ENCODE peak calls at places on chromosomes 2 and 18, in nine cellular contexts. S, V, O, D, Q, R, J, E and U are unnamed samples.

GRCh38 chr2:43131051-43131889 is 95.1 kb downstream of the ZFP36L2 start:
- DNase-seq in V (peak), E (peak), R (peak), J (no peak), S (peak), D (peak), Q (peak), O (peak), U (peak)

GRCh38 chr2:238954841-238955521 is 107.1 kb downstream of the TWIST2 start:
- DNase-seq in S (no peak), J (no peak), R (peak), O (no peak), V (no peak), E (no peak), Q (no peak), D (no peak), U (no peak)

GRCh38 chr2:236554629-236555282 is 14.9 kb upstream of the ACKR3 start:
- DNase-seq in D (peak), R (no peak), J (no peak), Q (no peak), O (no peak), E (no peak), V (no peak), S (no peak), U (no peak)

GRCh38 chr2:128727914-128728313 is 409.2 kb upstream of the HS6ST1 start:
- DNase-seq in R (peak), D (no peak), O (no peak), V (no peak), Q (no peak), J (no peak), S (peak), E (no peak), U (peak)

GRCh38 chr2:151792589-151792988 is 35.6 kb downstream of the ARL5A start:
- DNase-seq in V (no peak), O (no peak), S (no peak), R (no peak), E (no peak), Q (no peak), J (no peak), D (no peak), U (no peak)

GRCh38 chr2:57877811-57878572 is 168.6 kb upstream of the VRK2 start:
- DNase-seq in D (no peak), Q (no peak), J (no peak), O (no peak), V (no peak), E (no peak), R (no peak), S (no peak), U (no peak)

GRCh38 chr2:226803410-226803809 is 3.8 kb upstream of the IRS1 start:
- DNase-seq in O (no peak), E (no peak), S (no peak), J (no peak), D (no peak), R (no peak), V (no peak), Q (no peak), U (no peak)

GRCh38 chr2:184031402-184032147 is 566.8 kb upstream of the ZNF804A start:
- DNase-seq in E (no peak), R (no peak), J (no peak), O (no peak), V (no peak), D (no peak), S (no peak), Q (peak), U (no peak)

GRCh38 chr2:159728645-159729044 is 16.3 kb downstream of the MARCHF7 start:
- DNase-seq in Q (no peak), O (no peak), D (no peak), J (no peak), E (no peak), V (no peak), S (no peak), R (no peak), U (no peak)

GRCh38 chr18:7205346-7205745 is 25.5 kb upstream of the LRRC30 start:
- DNase-seq in S (no peak), D (no peak), J (no peak), O (no peak), V (no peak), R (peak), Q (no peak), E (no peak), U (peak)

GRCh38 chr2:208493186-208493585 is 86.6 kb downstream of the PTH2R start:
- DNase-seq in S (no peak), D (no peak), Q (no peak), O (no peak), E (no peak), R (no peak), V (no peak), J (no peak), U (no peak)

GRCh38 chr2:186909095-186909494 is 60.1 kb upstream of the ZSWIM2 start:
- DNase-seq in Q (no peak), V (no peak), D (no peak), O (no peak), S (no peak), E (no peak), J (no peak), R (no peak), U (peak)

GRCh38 chr2:127065932-127066318 is 41.0 kb downstream of the BIN1 start:
- DNase-seq in Q (no peak), V (no peak), D (no peak), E (no peak), J (no peak), R (no peak), S (no peak), O (no peak), U (no peak)

GRCh38 chr2:222554511-222554910 is 101.4 kb downstream of the FARSB start:
- DNase-seq in D (no peak), S (no peak), E (no peak), V (no peak), Q (no peak), O (no peak), R (no peak), J (no peak), U (no peak)

GRCh38 chr2:143937563-143938346 is 582.2 kb downstream of the ZEB2 start:
- DNase-seq in J (no peak), O (peak), D (peak), S (no peak), E (no peak), V (no peak), Q (no peak), R (no peak), U (peak)

GRCh38 chr2:196925768-196926561 is 542 bp downstream of the PGAP1 start:
- DNase-seq in O (peak), D (peak), E (peak), Q (peak), S (peak), V (peak), J (no peak), R (peak), U (peak)

GRCh38 chr2:239898292-239898925 is 126.7 kb downstream of the NDUFA10 start:
- DNase-seq in R (no peak), O (no peak), S (no peak), E (no peak), V (no peak), Q (no peak), D (no peak), J (no peak), U (no peak)

GRCh38 chr2:12334289-12335003 is 382.3 kb upstream of the TRIB2 start:
- DNase-seq in O (no peak), R (no peak), E (no peak), D (no peak), S (no peak), V (no peak), J (no peak), Q (no peak), U (no peak)

GRCh38 chr2:56474412-56475158 is 290.8 kb downstream of the CCDC85A start:
- DNase-seq in S (peak), O (no peak), Q (no peak), E (no peak), J (no peak), V (no peak), D (no peak), R (peak), U (peak)

GRCh38 chr2:174335605-174336402 is 1.1 kb downstream of the SP9 start:
- DNase-seq in Q (peak), E (no peak), S (no peak), J (no peak), V (no peak), R (no peak), O (peak), D (peak), U (no peak)

GRCh38 chr2:12169721-12170120 is 423.3 kb downstream of the LPIN1 start:
- DNase-seq in V (peak), R (peak), O (no peak), D (no peak), S (no peak), Q (peak), E (peak), J (no peak), U (peak)

GRCh38 chr2:133957724-133958123 is 296.1 kb upstream of the MGAT5 start:
- DNase-seq in O (no peak), E (no peak), R (no peak), V (no peak), D (no peak), J (no peak), Q (no peak), S (no peak), U (no peak)

GRCh38 chr2:162226836-162227235 is 16.4 kb downstream of the FAP start:
- DNase-seq in S (no peak), D (no peak), O (no peak), R (peak), E (no peak), V (no peak), J (no peak), Q (no peak), U (peak)

GRCh38 chr2:142286618-142287017 is 155.8 kb upstream of the LRP1B start:
- DNase-seq in S (no peak), D (no peak), J (no peak), R (no peak), Q (peak), E (no peak), O (no peak), V (no peak), U (no peak)

GRCh38 chr18:7987284-7987976 is 420.3 kb downstream of the PTPRM start:
- DNase-seq in E (no peak), Q (no peak), V (no peak), D (no peak), J (no peak), S (peak), R (peak), O (no peak), U (peak)

GRCh38 chr2:217666338-217666737 is 336.5 kb downstream of the TNS1 start:
- DNase-seq in Q (no peak), R (peak), J (no peak), E (no peak), D (no peak), V (no peak), O (peak), S (no peak), U (no peak)

GRCh38 chr2:119290859-119291587 is 67.4 kb downstream of the STEAP3 start:
- DNase-seq in E (peak), O (peak), J (peak), Q (peak), V (peak), D (no peak), S (peak), R (peak), U (peak)

GRCh38 chr2:35508601-35509000 is 847.0 kb upstream of the CRIM1 start:
- DNase-seq in E (no peak), V (no peak), D (no peak), S (no peak), Q (no peak), O (no peak), J (no peak), R (no peak), U (no peak)

GRCh38 chr2:207487650-207488315 is 42.0 kb upstream of the CREB1 start:
- DNase-seq in E (no peak), V (no peak), S (peak), Q (no peak), D (no peak), O (no peak), R (peak), J (no peak), U (peak)

GRCh38 chr2:186590538-186591441 is 934 bp downstream of the ITGAV start:
- DNase-seq in O (no peak), Q (peak), S (peak), D (peak), R (peak), V (peak), E (no peak), J (no peak), U (peak)

GRCh38 chr18:48959921-48960920 is 9.5 kb upstream of the SMAD7 start:
- DNase-seq in R (peak), D (no peak), J (no peak), Q (no peak), S (no peak), O (no peak), V (no peak), E (no peak), U (peak)

GRCh38 chr2:184779777-184780176 is 181.4 kb downstream of the ZNF804A start:
- DNase-seq in R (no peak), O (no peak), E (no peak), V (no peak), Q (no peak), D (no peak), S (no peak), J (no peak), U (no peak)

GRCh38 chr2:16114836-16115235 is 174.5 kb downstream of the MYCN start:
- DNase-seq in Q (peak), R (no peak), D (no peak), J (no peak), O (no peak), S (no peak), V (peak), E (no peak), U (no peak)

GRCh38 chr2:157420771-157421323 is 23.0 kb downstream of the CYTIP start:
- DNase-seq in R (peak), O (no peak), J (no peak), D (peak), E (no peak), S (peak), V (no peak), Q (no peak), U (peak)